ENCODE peak calls at places on chromosomes 12 and 14, in seven cellular contexts. One of them, this sample, is unnamed.
A peak's percentile ranks its signal among the peaks of the same experiment; 100 is the strongest.

GRCh38 chr12:104748790-104749189 is 209.3 kb downstream of the SLC41A2 start:
- DNase-seq in esophagus muscularis mucosa: no peak
- DNase-seq in ovary: no peak
- DNase-seq in esophagus squamous epithelium: no peak
- DNase-seq in HepG2: no peak
- DNase-seq in stomach: no peak
- DNase-seq in body of pancreas: no peak
- DNase-seq in this sample: peak; percentile 72

GRCh38 chr14:92481386-92481785 is 32.2 kb upstream of the RIN3 start:
- DNase-seq in esophagus muscularis mucosa: no peak
- DNase-seq in ovary: no peak
- DNase-seq in esophagus squamous epithelium: no peak
- DNase-seq in HepG2: no peak
- DNase-seq in stomach: no peak
- DNase-seq in body of pancreas: no peak
- DNase-seq in this sample: no peak

GRCh38 chr14:69261761-69262331 is 1.9 kb downstream of the GALNT16 start:
- DNase-seq in esophagus muscularis mucosa: no peak
- DNase-seq in ovary: no peak
- DNase-seq in esophagus squamous epithelium: no peak
- DNase-seq in HepG2: peak; percentile 69
- DNase-seq in stomach: no peak
- DNase-seq in body of pancreas: no peak
- DNase-seq in this sample: no peak

GRCh38 chr12:82635263-82635662 is 51.4 kb upstream of the TMTC2 start:
- DNase-seq in esophagus muscularis mucosa: no peak
- DNase-seq in ovary: no peak
- DNase-seq in esophagus squamous epithelium: no peak
- DNase-seq in HepG2: no peak
- DNase-seq in stomach: no peak
- DNase-seq in body of pancreas: no peak
- DNase-seq in this sample: no peak

GRCh38 chr14:93941293-93941910 is 14.3 kb downstream of the FAM181A start:
- DNase-seq in esophagus muscularis mucosa: no peak
- DNase-seq in ovary: no peak
- DNase-seq in esophagus squamous epithelium: no peak
- DNase-seq in HepG2: no peak
- DNase-seq in stomach: no peak
- DNase-seq in body of pancreas: peak; percentile 81
- DNase-seq in this sample: no peak

GRCh38 chr14:39393289-39393688 is 38.9 kb downstream of the FBXO33 start:
- DNase-seq in esophagus muscularis mucosa: no peak
- DNase-seq in ovary: no peak
- DNase-seq in esophagus squamous epithelium: no peak
- DNase-seq in HepG2: no peak
- DNase-seq in stomach: no peak
- DNase-seq in body of pancreas: no peak
- DNase-seq in this sample: no peak

GRCh38 chr14:94122438-94122837 is 7.0 kb downstream of the IFI27L2 start:
- DNase-seq in esophagus muscularis mucosa: no peak
- DNase-seq in ovary: no peak
- DNase-seq in esophagus squamous epithelium: no peak
- DNase-seq in HepG2: no peak
- DNase-seq in stomach: peak; percentile 17
- DNase-seq in body of pancreas: no peak
- DNase-seq in this sample: no peak

GRCh38 chr14:24232645-24233537 is at the start of gene GMPR2:
- DNase-seq in esophagus muscularis mucosa: no peak
- DNase-seq in ovary: no peak
- DNase-seq in esophagus squamous epithelium: no peak
- DNase-seq in HepG2: no peak
- DNase-seq in stomach: no peak
- DNase-seq in body of pancreas: no peak
- DNase-seq in this sample: no peak

GRCh38 chr12:70002097-70002911 is 177.3 kb downstream of the MYRFL start:
- DNase-seq in esophagus muscularis mucosa: no peak
- DNase-seq in ovary: peak; percentile 47
- DNase-seq in esophagus squamous epithelium: no peak
- DNase-seq in HepG2: no peak
- DNase-seq in stomach: no peak
- DNase-seq in body of pancreas: no peak
- DNase-seq in this sample: no peak

GRCh38 chr12:67982165-67982563 is 7.1 kb upstream of the IFNG-AS1 start:
- DNase-seq in esophagus muscularis mucosa: no peak
- DNase-seq in ovary: no peak
- DNase-seq in esophagus squamous epithelium: no peak
- DNase-seq in HepG2: no peak
- DNase-seq in stomach: no peak
- DNase-seq in body of pancreas: no peak
- DNase-seq in this sample: no peak

GRCh38 chr14:102479777-102480176 is 29.8 kb downstream of the ANKRD9 start:
- DNase-seq in esophagus muscularis mucosa: no peak
- DNase-seq in ovary: peak; percentile 81
- DNase-seq in esophagus squamous epithelium: no peak
- DNase-seq in HepG2: no peak
- DNase-seq in stomach: peak; percentile 80
- DNase-seq in body of pancreas: peak; percentile 71
- DNase-seq in this sample: no peak

GRCh38 chr12:26726956-26727355 is 106.0 kb downstream of the ITPR2 start:
- DNase-seq in esophagus muscularis mucosa: no peak
- DNase-seq in ovary: no peak
- DNase-seq in esophagus squamous epithelium: no peak
- DNase-seq in HepG2: no peak
- DNase-seq in stomach: no peak
- DNase-seq in body of pancreas: no peak
- DNase-seq in this sample: no peak

GRCh38 chr12:79086546-79086945 is 222.0 kb downstream of the SYT1 start:
- DNase-seq in esophagus muscularis mucosa: no peak
- DNase-seq in ovary: no peak
- DNase-seq in esophagus squamous epithelium: no peak
- DNase-seq in HepG2: no peak
- DNase-seq in stomach: no peak
- DNase-seq in body of pancreas: no peak
- DNase-seq in this sample: no peak

GRCh38 chr12:125431516-125431915 is 366.3 kb downstream of the AACS start:
- DNase-seq in esophagus muscularis mucosa: peak; percentile 88
- DNase-seq in ovary: no peak
- DNase-seq in esophagus squamous epithelium: no peak
- DNase-seq in HepG2: no peak
- DNase-seq in stomach: no peak
- DNase-seq in body of pancreas: no peak
- DNase-seq in this sample: no peak

GRCh38 chr12:123721245-123721644 is 9.1 kb downstream of the ATP6V0A2 start:
- DNase-seq in esophagus muscularis mucosa: no peak
- DNase-seq in ovary: no peak
- DNase-seq in esophagus squamous epithelium: no peak
- DNase-seq in HepG2: peak; percentile 9
- DNase-seq in stomach: peak; percentile 20
- DNase-seq in body of pancreas: no peak
- DNase-seq in this sample: no peak

GRCh38 chr12:93847517-93848452 is 170.6 kb downstream of the CRADD start:
- DNase-seq in esophagus muscularis mucosa: no peak
- DNase-seq in ovary: no peak
- DNase-seq in esophagus squamous epithelium: no peak
- DNase-seq in HepG2: no peak
- DNase-seq in stomach: no peak
- DNase-seq in body of pancreas: no peak
- DNase-seq in this sample: no peak

GRCh38 chr12:121508533-121508932 is 72.3 kb downstream of the KDM2B start:
- DNase-seq in esophagus muscularis mucosa: no peak
- DNase-seq in ovary: no peak
- DNase-seq in esophagus squamous epithelium: no peak
- DNase-seq in HepG2: no peak
- DNase-seq in stomach: no peak
- DNase-seq in body of pancreas: no peak
- DNase-seq in this sample: no peak

GRCh38 chr14:89041245-89041585 is 216.8 kb downstream of the TTC8 start:
- DNase-seq in esophagus muscularis mucosa: no peak
- DNase-seq in ovary: peak; percentile 49
- DNase-seq in esophagus squamous epithelium: no peak
- DNase-seq in HepG2: peak; percentile 93
- DNase-seq in stomach: peak; percentile 74
- DNase-seq in body of pancreas: peak; percentile 74
- DNase-seq in this sample: no peak

GRCh38 chr12:14384783-14385638 is 19.5 kb downstream of the ATF7IP start:
- DNase-seq in esophagus muscularis mucosa: no peak
- DNase-seq in ovary: no peak
- DNase-seq in esophagus squamous epithelium: no peak
- DNase-seq in HepG2: peak; percentile 88
- DNase-seq in stomach: peak; percentile 41
- DNase-seq in body of pancreas: peak; percentile 72
- DNase-seq in this sample: no peak

GRCh38 chr12:52698634-52699340 is 4.5 kb downstream of the KRT77 start:
- DNase-seq in esophagus muscularis mucosa: no peak
- DNase-seq in ovary: no peak
- DNase-seq in esophagus squamous epithelium: no peak
- DNase-seq in HepG2: no peak
- DNase-seq in stomach: no peak
- DNase-seq in body of pancreas: no peak
- DNase-seq in this sample: no peak

GRCh38 chr12:124664395-124665111 is 97.1 kb upstream of the NCOR2 start:
- DNase-seq in esophagus muscularis mucosa: no peak
- DNase-seq in ovary: no peak
- DNase-seq in esophagus squamous epithelium: no peak
- DNase-seq in HepG2: no peak
- DNase-seq in stomach: no peak
- DNase-seq in body of pancreas: no peak
- DNase-seq in this sample: no peak

GRCh38 chr12:54125950-54126695 is 62.7 kb downstream of the SMUG1 start:
- DNase-seq in esophagus muscularis mucosa: no peak
- DNase-seq in ovary: peak; percentile 67
- DNase-seq in esophagus squamous epithelium: no peak
- DNase-seq in HepG2: no peak
- DNase-seq in stomach: peak; percentile 75
- DNase-seq in body of pancreas: peak; percentile 33
- DNase-seq in this sample: no peak

GRCh38 chr12:10363922-10364838 is 25.7 kb downstream of the KLRK1 start:
- DNase-seq in esophagus muscularis mucosa: no peak
- DNase-seq in ovary: peak; percentile 64
- DNase-seq in esophagus squamous epithelium: no peak
- DNase-seq in HepG2: peak; percentile 18
- DNase-seq in stomach: peak; percentile 40
- DNase-seq in body of pancreas: peak; percentile 35
- DNase-seq in this sample: no peak

GRCh38 chr14:77458249-77458950 is 507 bp downstream of the AHSA1 start:
- DNase-seq in esophagus muscularis mucosa: no peak
- DNase-seq in ovary: no peak
- DNase-seq in esophagus squamous epithelium: no peak
- DNase-seq in HepG2: peak; percentile 40
- DNase-seq in stomach: peak; percentile 43
- DNase-seq in body of pancreas: peak; percentile 35
- DNase-seq in this sample: no peak

GRCh38 chr12:49019435-49020317 is 1.1 kb upstream of the PRKAG1 start:
- DNase-seq in esophagus muscularis mucosa: no peak
- DNase-seq in ovary: no peak
- DNase-seq in esophagus squamous epithelium: no peak
- DNase-seq in HepG2: peak; percentile 39
- DNase-seq in stomach: no peak
- DNase-seq in body of pancreas: no peak
- DNase-seq in this sample: no peak

GRCh38 chr12:77231548-77231947 is 166.2 kb upstream of the E2F7 start:
- DNase-seq in esophagus muscularis mucosa: no peak
- DNase-seq in ovary: peak; percentile 90
- DNase-seq in esophagus squamous epithelium: no peak
- DNase-seq in HepG2: no peak
- DNase-seq in stomach: peak; percentile 92
- DNase-seq in body of pancreas: peak; percentile 66
- DNase-seq in this sample: no peak

GRCh38 chr12:27843714-27844245 is 63.7 kb upstream of the MANSC4 start:
- DNase-seq in esophagus muscularis mucosa: no peak
- DNase-seq in ovary: no peak
- DNase-seq in esophagus squamous epithelium: no peak
- DNase-seq in HepG2: peak; percentile 21
- DNase-seq in stomach: no peak
- DNase-seq in body of pancreas: no peak
- DNase-seq in this sample: no peak

GRCh38 chr14:101480747-101481530 is 80.4 kb upstream of the DIO3 start:
- DNase-seq in esophagus muscularis mucosa: no peak
- DNase-seq in ovary: peak; percentile 65
- DNase-seq in esophagus squamous epithelium: no peak
- DNase-seq in HepG2: peak; percentile 10
- DNase-seq in stomach: peak; percentile 15
- DNase-seq in body of pancreas: peak; percentile 11
- DNase-seq in this sample: no peak

GRCh38 chr12:724194-724855 is 28.1 kb upstream of the WNK1 start:
- DNase-seq in esophagus muscularis mucosa: no peak
- DNase-seq in ovary: no peak
- DNase-seq in esophagus squamous epithelium: no peak
- DNase-seq in HepG2: no peak
- DNase-seq in stomach: no peak
- DNase-seq in body of pancreas: no peak
- DNase-seq in this sample: no peak

GRCh38 chr14:37599527-37600368 is 4.3 kb downstream of the TTC6 start:
- DNase-seq in esophagus muscularis mucosa: no peak
- DNase-seq in ovary: no peak
- DNase-seq in esophagus squamous epithelium: no peak
- DNase-seq in HepG2: no peak
- DNase-seq in stomach: no peak
- DNase-seq in body of pancreas: no peak
- DNase-seq in this sample: no peak
- H3K27ac ChIP-seq in esophagus muscularis mucosa: no peak overlapping the region
- H3K27ac ChIP-seq in ovary: no peak overlapping the region
- H3K27ac ChIP-seq in esophagus squamous epithelium: peak overlapping the region; percentile 89
- H3K27ac ChIP-seq in HepG2: no peak overlapping the region
- H3K27ac ChIP-seq in stomach: peak overlapping the region; percentile 91
- H3K27ac ChIP-seq in body of pancreas: no peak overlapping the region
- H3K27ac ChIP-seq in this sample: no peak overlapping the region

GRCh38 chr14:99605299-99605961 is 1.4 kb upstream of the CCDC85C start:
- DNase-seq in esophagus muscularis mucosa: peak; percentile 93
- DNase-seq in ovary: peak; percentile 72
- DNase-seq in esophagus squamous epithelium: no peak
- DNase-seq in HepG2: peak; percentile 28
- DNase-seq in stomach: peak; percentile 74
- DNase-seq in body of pancreas: peak; percentile 71
- DNase-seq in this sample: no peak
- TF ChIP-seq POLR2A in esophagus muscularis mucosa: no peak
- TF ChIP-seq POLR2A in ovary: no peak
- TF ChIP-seq POLR2A in esophagus squamous epithelium: no peak
- TF ChIP-seq POLR2A in HepG2: no peak
- TF ChIP-seq POLR2A in stomach: no peak
- TF ChIP-seq POLR2A in body of pancreas: no peak
- TF ChIP-seq POLR2A in this sample: no peak

GRCh38 chr12:89353823-89354629 is 1.7 kb upstream of the DUSP6 start:
- DNase-seq in esophagus muscularis mucosa: no peak
- DNase-seq in ovary: peak; percentile 70
- DNase-seq in esophagus squamous epithelium: peak; percentile 23
- DNase-seq in HepG2: peak; percentile 85
- DNase-seq in stomach: peak; percentile 86
- DNase-seq in body of pancreas: peak; percentile 88
- DNase-seq in this sample: no peak
- H3K27me3 ChIP-seq in esophagus muscularis mucosa: no peaks in the 10 kb centered on the region
- H3K27me3 ChIP-seq in ovary: no peaks in the 10 kb centered on the region
- H3K27me3 ChIP-seq in esophagus squamous epithelium: no peaks in the 10 kb centered on the region
- H3K27me3 ChIP-seq in HepG2: no peaks in the 10 kb centered on the region
- H3K27me3 ChIP-seq in stomach: no peaks in the 10 kb centered on the region
- H3K27me3 ChIP-seq in body of pancreas: no peaks in the 10 kb centered on the region
- H3K27me3 ChIP-seq in this sample: no peaks in the 10 kb centered on the region

DNA sequence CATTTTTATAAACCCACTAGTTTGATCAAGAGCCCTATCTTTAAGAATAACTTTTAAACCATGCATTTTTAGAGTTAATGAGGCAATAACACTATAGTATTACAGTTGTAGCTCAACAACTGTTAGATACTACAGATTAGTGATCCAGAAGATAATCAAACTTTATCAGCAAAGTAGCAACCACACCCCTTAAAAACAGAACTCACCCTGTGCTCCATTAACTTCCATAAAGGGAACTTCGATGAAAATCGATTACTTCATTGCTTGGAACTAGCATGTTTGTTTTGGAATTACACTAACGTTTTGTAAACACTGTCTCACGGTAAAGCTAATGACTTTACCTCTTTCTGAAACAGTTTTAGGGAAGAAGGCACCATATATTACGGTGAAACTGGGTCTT is 1.4 kb downstream of the SGPP1 start:
- DNase-seq in esophagus muscularis mucosa: no peak
- DNase-seq in ovary: no peak
- DNase-seq in esophagus squamous epithelium: no peak
- DNase-seq in HepG2: peak; percentile 17
- DNase-seq in stomach: no peak
- DNase-seq in body of pancreas: no peak
- DNase-seq in this sample: no peak
- H3K27ac ChIP-seq in esophagus muscularis mucosa: peak overlapping the region; percentile 90
- H3K27ac ChIP-seq in ovary: no peak overlapping the region
- H3K27ac ChIP-seq in esophagus squamous epithelium: peak overlapping the region; percentile 89
- H3K27ac ChIP-seq in HepG2: peak overlapping the region; percentile 60
- H3K27ac ChIP-seq in stomach: peak overlapping the region; percentile 91
- H3K27ac ChIP-seq in body of pancreas: peak overlapping the region; percentile 97
- H3K27ac ChIP-seq in this sample: peak overlapping the region; percentile 89

This sample was measured in vagina.